ENCODE peak calls at places on chromosomes 5 and 9, in seven cellular contexts. R, K, O, M, F, C and Y are unnamed samples.

GRCh38 chr5:180975338-180975737 is 13.3 kb upstream of the BTNL3 start:
- DNase-seq in C (no peak), R (no peak), M (no peak), O (no peak), F (peak; percentile 83), K (no peak), Y (no peak)

GRCh38 chr9:35680331-35681105 is 6.8 kb downstream of the CA9 start:
- DNase-seq in R (no peak), O (no peak), C (no peak), F (no peak), K (no peak), M (no peak), Y (no peak)

GRCh38 chr5:121982500-121983261 is 20.9 kb downstream of the SRFBP1 start:
- DNase-seq in K (no peak), O (no peak), M (peak; percentile 33), F (no peak), R (no peak), C (no peak), Y (no peak)

GRCh38 chr5:2896371-2897275 is 145.1 kb upstream of the IRX2 start:
- DNase-seq in C (no peak), R (peak; percentile 39), O (no peak), K (no peak), F (no peak), M (no peak), Y (peak; percentile 76)

GRCh38 chr9:73133042-73133651 is 18.5 kb upstream of the ANXA1 start:
- DNase-seq in O (no peak), F (no peak), C (no peak), R (no peak), M (peak; percentile 52), K (no peak), Y (no peak)

GRCh38 chr5:96952946-96953730 is 17.3 kb downstream of the LNPEP start:
- DNase-seq in C (no peak), O (no peak), K (no peak), M (no peak), F (no peak), R (no peak), Y (no peak)

GRCh38 chr5:92518318-92518913 is 1062.6 kb downstream of the NR2F1-AS1 start:
- DNase-seq in O (no peak), F (peak; percentile 26), R (no peak), K (no peak), C (no peak), M (peak; percentile 50), Y (no peak)

GRCh38 chr5:178367351-178368120 is 134.9 kb upstream of the PHYKPL start:
- DNase-seq in R (no peak), C (no peak), M (no peak), O (no peak), K (no peak), F (no peak), Y (no peak)

GRCh38 chr5:31408814-31409213 is 123.1 kb downstream of the DROSHA start:
- DNase-seq in R (no peak), F (no peak), K (peak; percentile 8), O (no peak), M (no peak), C (no peak), Y (no peak)

GRCh38 chr5:54834121-54834842 is 151.1 kb downstream of the ESM1 start:
- DNase-seq in M (peak; percentile 60), C (no peak), K (no peak), O (no peak), R (no peak), F (no peak), Y (no peak)

GRCh38 chr5:115602585-115603125 is 376 bp upstream of the TICAM2 start:
- DNase-seq in R (no peak), O (no peak), C (no peak), M (no peak), F (no peak), K (no peak), Y (no peak)

GRCh38 chr5:177086918-177087706 is 397 bp downstream of the FGFR4 start:
- DNase-seq in K (no peak), F (peak; percentile 19), O (peak; percentile 89), C (no peak), M (peak; percentile 39), R (peak; percentile 90), Y (no peak)

GRCh38 chr5:78903936-78904335 is 81.2 kb downstream of the ARSB start:
- DNase-seq in F (no peak), M (peak; percentile 72), K (no peak), O (no peak), C (no peak), R (no peak), Y (no peak)

GRCh38 chr5:1704676-1705075 is 95.0 kb downstream of the MRPL36 start:
- DNase-seq in K (no peak), R (peak; percentile 22), F (no peak), M (no peak), O (no peak), C (no peak), Y (no peak)

GRCh38 chr9:23447166-23447565 is 378.9 kb downstream of the ELAVL2 start:
- DNase-seq in K (no peak), C (no peak), O (no peak), R (no peak), F (no peak), M (peak; percentile 11), Y (no peak)

GRCh38 chr5:68395844-68396523 is 180.4 kb downstream of the PIK3R1 start:
- DNase-seq in F (no peak), M (no peak), C (no peak), O (peak; percentile 51), K (peak; percentile 41), R (no peak), Y (no peak)

GRCh38 chr5:103941554-103941953 is 379.0 kb upstream of the NUDT12 start:
- DNase-seq in M (no peak), C (no peak), K (no peak), R (no peak), O (no peak), F (no peak), Y (no peak)

GRCh38 chr5:1762878-1763547 is 36.6 kb downstream of the MRPL36 start:
- DNase-seq in C (peak; percentile 50), M (no peak), K (no peak), O (no peak), R (no peak), F (no peak), Y (peak; percentile 33)

GRCh38 chr9:70478963-70479641 is 64.6 kb upstream of the KLF9 start:
- DNase-seq in K (peak; percentile 91), O (peak; percentile 36), M (peak; percentile 28), F (no peak), R (no peak), C (peak; percentile 92), Y (peak; percentile 75)

GRCh38 chr5:346229-346935 is 24.9 kb downstream of the AHRR start:
- DNase-seq in M (no peak), F (no peak), O (no peak), R (peak; percentile 45), K (no peak), C (no peak), Y (no peak)

GRCh38 chr5:16726538-16726946 is 109.7 kb upstream of the RETREG1 start:
- DNase-seq in R (no peak), F (peak; percentile 12), K (no peak), C (no peak), M (peak; percentile 93), O (no peak), Y (no peak)

GRCh38 chr9:69071059-69071458 is 35.5 kb downstream of the FXN start:
- DNase-seq in F (no peak), C (no peak), K (no peak), R (no peak), O (no peak), M (no peak), Y (no peak)

GRCh38 chr9:109794361-109795012 is 14.5 kb downstream of the PALM2AKAP2 start:
- DNase-seq in R (no peak), M (no peak), O (no peak), F (no peak), K (no peak), C (no peak), Y (no peak)

GRCh38 chr5:135588299-135588698 is 9.5 kb upstream of the CXCL14 start:
- DNase-seq in F (no peak), K (no peak), C (no peak), R (no peak), M (no peak), O (no peak), Y (peak; percentile 37)

GRCh38 chr9:14652729-14653377 is 40.4 kb downstream of the ZDHHC21 start:
- DNase-seq in R (no peak), O (no peak), F (no peak), K (no peak), C (no peak), M (peak; percentile 54), Y (no peak)

GRCh38 chr9:2180171-2180570 is 165.0 kb downstream of the SMARCA2 start:
- DNase-seq in F (no peak), M (no peak), C (no peak), O (no peak), K (no peak), R (no peak), Y (no peak)

GRCh38 chr5:58459860-58460726 is at the start of gene PLK2:
- DNase-seq in R (peak; percentile 88), C (peak; percentile 97), O (peak; percentile 96), M (peak; percentile 95), F (no peak), K (peak; percentile 95), Y (peak; percentile 98)

GRCh38 chr5:171782332-171782966 is 3.2 kb upstream of the SMIM23 start:
- DNase-seq in K (no peak), M (no peak), R (no peak), C (no peak), O (no peak), F (no peak), Y (no peak)

GRCh38 chr5:142561029-142561428 is 124.9 kb downstream of the FGF1 start:
- DNase-seq in M (no peak), F (no peak), R (no peak), O (no peak), C (no peak), K (no peak), Y (no peak)

GRCh38 chr5:142561486-142562097 is 124.3 kb downstream of the FGF1 start:
- DNase-seq in O (no peak), R (no peak), F (no peak), K (no peak), M (no peak), C (no peak), Y (no peak)
- TF ChIP-seq CTCF in O (no peak), R (no peak), F (no peak), K (no peak), M (no peak), C (no peak), Y (no peak)

GRCh38 chr5:134530375-134531077 is 5.1 kb downstream of the JADE2 start:
- DNase-seq in C (peak; percentile 75), R (no peak), M (no peak), F (no peak), K (no peak), O (no peak), Y (no peak)
- TF ChIP-seq POLR2AphosphoS5 in C (no peak), R (no peak), M (no peak), F (no peak), K (no peak), O (no peak), Y (no peak)

GRCh38 chr9:120524038-120524437 is 55.9 kb downstream of the CDK5RAP2 start:
- DNase-seq in O (no peak), F (no peak), K (no peak), R (no peak), M (no peak), C (no peak), Y (no peak)
- H3K36me3 ChIP-seq in O (no peaks in the 10 kb centered on the region), F (peaks cover 12% of the 10 kb centered on the region), K (peaks cover 7% of the 10 kb centered on the region), R (peaks cover 68% of the 10 kb centered on the region), M (peaks cover 18% of the 10 kb centered on the region), C (peaks cover 44% of the 10 kb centered on the region), Y (peaks cover 57% of the 10 kb centered on the region)

DNA sequence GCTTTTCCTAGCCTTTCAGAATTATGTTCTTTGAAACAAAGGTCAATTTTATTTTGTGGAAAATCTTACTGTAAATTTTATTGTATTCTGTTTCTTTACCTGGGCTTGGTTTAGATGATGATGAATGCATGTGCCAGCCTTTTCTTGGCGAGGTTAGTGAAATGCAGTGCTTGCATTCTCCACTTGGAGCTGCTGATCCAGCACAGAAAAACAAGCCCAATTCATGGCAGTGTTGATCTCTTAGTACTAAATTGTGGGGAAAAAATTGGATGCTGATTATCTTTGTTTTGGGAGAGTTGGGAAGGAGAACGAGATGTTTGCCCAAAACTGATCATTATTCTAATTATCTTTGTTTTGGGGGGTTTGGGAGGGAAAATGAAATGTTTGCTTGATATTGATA is 3.7 kb downstream of the HABP4 start:
- DNase-seq in O (no peak), M (peak; percentile 31), C (no peak), K (peak; percentile 6), R (no peak), F (no peak), Y (no peak)
- TF ChIP-seq CTCF in O (peak; percentile 37), M (peak; percentile 10), C (peak; percentile 46), K (peak; percentile 48), R (peak; percentile 32), F (peak; percentile 34), Y (peak; percentile 50)